ENCODE peak calls at places on chromosomes 4 and X, in nine cellular contexts. B is HFF-Myc, H is cardiac muscle cell, S is IMR-90, J is prostate gland, O is psoas muscle, W is upper lobe of right lung, V is tibial artery, F is adrenal gland. M is an unnamed sample.

GRCh38 chr4:126267689-126268088 is 952.9 kb downstream of the FAT4 start:
- DNase-seq in B (no peak), H (no peak), S (peak; percentile 43), J (no peak), O (no peak), W (no peak), V (no peak), F (no peak), M (peak; percentile 50)

GRCh38 chr4:123452585-123452984 is 56.0 kb downstream of the SPRY1 start:
- DNase-seq in B (peak; percentile 86), H (no peak), S (peak; percentile 98), J (peak; percentile 26), O (peak; percentile 62), W (no peak), V (peak; percentile 81), F (peak; percentile 92), M (peak; percentile 96)

GRCh38 chr4:126778348-126778747 is 854.4 kb upstream of the INTU start:
- DNase-seq in B (no peak), H (no peak), S (peak; percentile 83), J (no peak), O (no peak), W (no peak), V (no peak), F (no peak), M (peak; percentile 64)

GRCh38 chr4:128452415-128452814 is 164.8 kb upstream of the PGRMC2 start:
- DNase-seq in B (no peak), H (no peak), S (no peak), J (no peak), O (no peak), W (no peak), V (no peak), F (no peak), M (no peak)

GRCh38 chrX:117610049-117610448 is 506.6 kb downstream of the KLHL13 start:
- DNase-seq in B (no peak), H (no peak), S (no peak), J (no peak), O (no peak), W (no peak), V (no peak), F (no peak), M (no peak)

GRCh38 chr4:36165256-36166005 is 78.9 kb downstream of the ARAP2 start:
- DNase-seq in B (no peak), H (no peak), S (peak; percentile 28), J (no peak), O (no peak), W (no peak), V (no peak), F (no peak), M (peak; percentile 29)

GRCh38 chrX:151753313-151754041 is 18.9 kb downstream of the CNGA2 start:
- DNase-seq in B (no peak), H (peak; percentile 73), S (peak; percentile 2), J (peak; percentile 40), O (peak; percentile 68), W (peak; percentile 69), V (peak; percentile 30), F (peak; percentile 64), M (peak; percentile 48)

GRCh38 chrX:12894074-12894691 is 12.2 kb upstream of the TLR8 start:
- DNase-seq in B (no peak), H (peak; percentile 28), S (peak; percentile 18), J (peak; percentile 12), O (peak; percentile 52), W (no peak), V (no peak), F (peak; percentile 61), M (peak; percentile 24)

GRCh38 chr4:144562019-144562740 is 83.8 kb upstream of the HHIP start:
- DNase-seq in B (no peak), H (peak; percentile 13), S (no peak), J (no peak), O (no peak), W (no peak), V (no peak), F (no peak), M (no peak)

DNA sequence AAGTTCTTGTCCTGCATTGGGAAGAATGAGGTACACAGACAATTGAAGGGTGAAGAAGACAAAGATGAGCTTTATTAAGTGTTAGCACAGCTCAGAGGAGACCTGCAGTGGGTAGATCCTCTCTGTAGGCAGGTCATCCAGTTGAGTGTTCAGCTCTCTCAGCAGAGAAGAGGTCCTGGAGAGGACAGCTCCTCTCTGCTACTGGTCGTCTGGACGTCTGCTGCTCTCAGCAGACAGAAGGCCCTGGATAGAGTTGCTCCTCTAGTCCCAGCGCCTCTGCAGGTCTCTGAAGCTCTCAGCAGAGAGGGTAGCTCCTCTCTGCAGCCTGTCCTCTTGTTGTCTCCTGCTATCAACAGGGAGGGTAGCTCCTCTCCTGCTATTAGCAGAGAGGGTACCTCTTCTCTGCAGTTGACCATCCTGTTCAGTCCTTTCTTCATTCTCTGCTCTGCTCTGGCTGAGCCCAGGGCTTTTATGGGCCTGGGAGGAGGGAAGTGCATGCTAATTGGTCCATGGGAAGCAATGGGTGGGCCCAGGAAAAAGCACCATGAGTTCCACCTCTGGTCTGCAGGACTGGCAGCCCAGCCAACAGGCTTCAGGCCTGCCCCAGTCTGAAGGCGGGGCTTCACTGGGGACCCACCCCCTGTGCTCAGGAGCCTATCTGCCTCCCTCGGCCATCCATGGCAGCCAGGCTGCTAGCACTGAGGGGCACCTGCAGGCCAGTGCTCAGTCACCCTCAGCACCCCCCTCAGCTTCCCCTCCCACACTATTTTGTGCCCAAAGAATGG is 54.1 kb upstream of the IBSP start:
- DNase-seq in B (no peak), H (peak; percentile 30), S (no peak), J (no peak), O (no peak), W (no peak), V (no peak), F (no peak), M (no peak)
- TF ChIP-seq CTCF in B (no peak), H (no peak), S (no peak), J (no peak), O (no peak), W (no peak), V (no peak), F (no peak), M (no peak)

GRCh38 chrX:101399825-101400224 is 7.9 kb downstream of the GLA start:
- DNase-seq in B (no peak), H (no peak), S (no peak), J (no peak), O (no peak), W (no peak), V (no peak), F (no peak), M (no peak)
- H3K4me3 ChIP-seq in B (no peak overlapping the region), H (no peak overlapping the region), S (no peak overlapping the region), J (no peak overlapping the region), O (no peak overlapping the region), W (no peak overlapping the region), V (no peak overlapping the region), F (no peak overlapping the region), M (no peak overlapping the region)

GRCh38 chr4:41990383-41991111 is at the start of gene SLC30A9:
- DNase-seq in B (peak; percentile 89), H (peak; percentile 96), S (peak; percentile 94), J (peak; percentile 97), O (peak; percentile 96), W (peak; percentile 95), V (peak; percentile 96), F (peak; percentile 98), M (peak; percentile 96)

GRCh38 chr4:41992967-41993857 is 2.9 kb downstream of the SLC30A9 start:
- DNase-seq in B (no peak), H (no peak), S (no peak), J (no peak), O (no peak), W (no peak), V (no peak), F (no peak), M (no peak)

GRCh38 chr4:41998019-41998418 is 7.7 kb downstream of the SLC30A9 start:
- DNase-seq in B (no peak), H (peak; percentile 23), S (no peak), J (no peak), O (no peak), W (no peak), V (no peak), F (no peak), M (no peak)

GRCh38 chr4:41991916-41992767 is 1.8 kb downstream of the SLC30A9 start:
- DNase-seq in B (no peak), H (no peak), S (peak; percentile 23), J (no peak), O (no peak), W (no peak), V (no peak), F (no peak), M (peak; percentile 82)

DNA sequence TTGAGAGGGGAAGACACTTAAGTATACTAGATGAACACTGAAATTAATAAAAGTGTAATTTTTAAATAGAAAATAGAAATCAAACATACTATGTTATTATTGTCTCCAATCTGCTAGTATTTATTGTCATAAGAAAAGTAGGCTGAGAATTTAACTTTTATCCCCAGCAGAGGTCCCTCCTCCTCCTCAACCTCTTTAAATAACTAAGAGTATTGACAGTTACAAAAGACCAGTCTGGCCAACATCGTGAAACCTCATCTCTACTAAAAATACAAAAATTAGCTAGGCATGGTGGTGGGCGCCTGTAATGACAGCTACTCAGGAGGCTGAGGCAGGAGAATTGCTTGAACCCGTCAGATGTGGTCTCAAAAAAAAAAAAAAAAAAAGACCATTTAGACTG is 4.1 kb downstream of the SLC30A9 start:
- DNase-seq in B (no peak), H (no peak), S (no peak), J (no peak), O (no peak), W (no peak), V (no peak), F (no peak), M (no peak)
- TF ChIP-seq CTCF in B (no peak), H (no peak), S (no peak), J (no peak), O (no peak), W (no peak), V (no peak), F (no peak), M (no peak)

GRCh38 chr4:74096265-74096980 is 2.6 kb downstream of the CXCL2 start:
- DNase-seq in B (no peak), H (no peak), S (no peak), J (no peak), O (no peak), W (no peak), V (no peak), F (no peak), M (no peak)

GRCh38 chr4:74097161-74097560 is 1.8 kb downstream of the CXCL2 start:
- DNase-seq in B (no peak), H (no peak), S (no peak), J (no peak), O (no peak), W (no peak), V (no peak), F (no peak), M (no peak)

GRCh38 chr4:74097631-74098550 is 1.1 kb downstream of the CXCL2 start:
- DNase-seq in B (no peak), H (no peak), S (no peak), J (no peak), O (no peak), W (no peak), V (no peak), F (no peak), M (no peak)

GRCh38 chr4:74100531-74100930 is 1.5 kb upstream of the CXCL2 start:
- DNase-seq in B (no peak), H (no peak), S (no peak), J (no peak), O (no peak), W (no peak), V (no peak), F (no peak), M (no peak)

DNA sequence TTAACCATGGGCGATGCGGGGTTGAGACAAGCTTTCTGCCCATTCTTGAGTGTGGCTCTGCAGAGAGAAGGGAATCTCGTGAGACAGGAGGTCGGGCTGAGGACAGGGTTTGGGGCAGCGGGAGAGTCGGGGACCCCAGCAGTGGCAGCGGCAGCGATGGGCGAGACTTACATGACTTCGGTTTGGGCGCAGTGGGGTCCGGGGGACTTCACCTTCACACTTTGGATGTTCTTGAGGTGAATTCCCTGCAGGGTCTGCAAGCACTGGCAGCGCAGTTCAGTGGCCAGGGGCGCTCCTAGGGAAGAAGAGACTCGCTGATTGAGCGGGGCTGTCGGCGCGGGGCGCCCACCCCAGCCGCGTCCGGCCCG is 383 bp downstream of the CXCL2 start:
- DNase-seq in B (no peak), H (peak; percentile 15), S (no peak), J (no peak), O (peak; percentile 49), W (peak; percentile 72), V (no peak), F (no peak), M (no peak)
- H3K4me3 ChIP-seq in B (peak overlapping the region; percentile 59), H (peak overlapping the region; percentile 42), S (peak overlapping the region; percentile 52), J (peak overlapping the region; percentile 38), O (peak overlapping the region; percentile 63), W (peak overlapping the region; percentile 63), V (peak overlapping the region; percentile 74), F (peak overlapping the region; percentile 51), M (peak overlapping the region; percentile 71)